ENCODE peak calls at places on chromosome 14, in four cellular contexts. D is astrocyte of the spinal cord, G is heart right ventricle, V is HCT116. J is an unnamed sample.

GRCh38 chr14:74085047-74085637 is 386 bp downstream of the LIN52 start:
- DNase-seq in D (peak), G (no peak), V (no peak), J (no peak)

GRCh38 chr14:75885829-75886228 is 96.0 kb downstream of the TGFB3 start:
- DNase-seq in D (peak), G (no peak), V (no peak), J (no peak)

GRCh38 chr14:31286456-31287293 is 79.1 kb upstream of the HECTD1 start:
- DNase-seq in D (no peak), G (no peak), V (peak), J (no peak)

GRCh38 chr14:23066368-23066767 is 9.0 kb upstream of the CDH24 start:
- DNase-seq in D (no peak), G (no peak), V (no peak), J (no peak)

GRCh38 chr14:77950371-77950770 is 150.5 kb downstream of the ADCK1 start:
- DNase-seq in D (peak), G (peak), V (no peak), J (no peak)

GRCh38 chr14:80850197-80850814 is 91.2 kb downstream of the CEP128 start:
- DNase-seq in D (peak), G (no peak), V (peak), J (no peak)

GRCh38 chr14:72476657-72477499 is 417.0 kb downstream of the DPF3 start:
- DNase-seq in D (peak), G (peak), V (peak), J (no peak)

GRCh38 chr14:74627071-74627470 is 15.0 kb upstream of the LTBP2 start:
- DNase-seq in D (no peak), G (no peak), V (no peak), J (no peak)

GRCh38 chr14:99747167-99747566 is 46.0 kb upstream of the EML1 start:
- DNase-seq in D (no peak), G (no peak), V (no peak), J (no peak)

GRCh38 chr14:52876311-52876710 is 74.5 kb downstream of the FERMT2 start:
- DNase-seq in D (peak), G (no peak), V (no peak), J (no peak)

GRCh38 chr14:92747701-92748258 is 647 bp downstream of the LGMN start:
- DNase-seq in D (peak), G (no peak), V (no peak), J (no peak)

GRCh38 chr14:77339407-77339806 is 18.6 kb downstream of the GSTZ1 start:
- DNase-seq in D (no peak), G (no peak), V (no peak), J (no peak)

GRCh38 chr14:59190372-59190771 is 1.9 kb downstream of the DAAM1 start:
- DNase-seq in D (no peak), G (peak), V (no peak), J (no peak)

GRCh38 chr14:36068777-36069534 is 107.6 kb downstream of the PTCSC3 start:
- DNase-seq in D (peak), G (no peak), V (no peak), J (no peak)

GRCh38 chr14:77649326-77649725 is 32.9 kb upstream of the SPTLC2 start:
- DNase-seq in D (no peak), G (no peak), V (no peak), J (no peak)

GRCh38 chr14:62824086-62824485 is 221.2 kb downstream of the KCNH5 start:
- DNase-seq in D (peak), G (no peak), V (no peak), J (no peak)

GRCh38 chr14:100203962-100204834 is 34.7 kb upstream of the YY1 start:
- DNase-seq in D (no peak), G (no peak), V (no peak), J (no peak)

GRCh38 chr14:23562822-23563472 is 4.6 kb downstream of the AP1G2 start:
- DNase-seq in D (peak), G (no peak), V (no peak), J (no peak)

GRCh38 chr14:56996721-56997399 is 186.6 kb upstream of the OTX2 start:
- DNase-seq in D (no peak), G (no peak), V (peak), J (no peak)

GRCh38 chr14:20468773-20469241 is 399 bp upstream of the PNP start:
- DNase-seq in D (no peak), G (no peak), V (no peak), J (no peak)

GRCh38 chr14:103542545-103543088 is 13.6 kb downstream of the TRMT61A start:
- DNase-seq in D (no peak), G (peak), V (no peak), J (peak)

GRCh38 chr14:79510659-79511058 is 700.6 kb downstream of the DIO2 start:
- DNase-seq in D (peak), G (no peak), V (no peak), J (no peak)

GRCh38 chr14:91924871-91925726 is 22.4 kb downstream of the FBLN5 start:
- DNase-seq in D (no peak), G (no peak), V (no peak), J (no peak)

GRCh38 chr14:70013269-70013873 is 134.2 kb downstream of the SMOC1 start:
- DNase-seq in D (no peak), G (no peak), V (peak), J (no peak)

GRCh38 chr14:94101748-94102147 is 8.8 kb upstream of the IFI27 start:
- DNase-seq in D (no peak), G (no peak), V (no peak), J (peak)

GRCh38 chr14:103281496-103282231 is 52.4 kb upstream of the EIF5 start:
- DNase-seq in D (peak), G (peak), V (no peak), J (no peak)

GRCh38 chr14:22463763-22464173 is 125.3 kb downstream of the DAD1 start:
- DNase-seq in D (no peak), G (no peak), V (no peak), J (no peak)

GRCh38 chr14:102929349-102930137 is 7.1 kb downstream of the AMN start:
- DNase-seq in D (no peak), G (no peak), V (no peak), J (no peak)

GRCh38 chr14:44151120-44151519 is 356.0 kb downstream of the FSCB start:
- DNase-seq in D (no peak), G (no peak), V (no peak), J (no peak)

GRCh38 chr14:32073537-32074189 is 3.4 kb upstream of the ARHGAP5 start:
- DNase-seq in D (peak), G (peak), V (peak), J (no peak)

GRCh38 chr14:64725879-64726584 is 21.8 kb downstream of the PLEKHG3 start:
- DNase-seq in D (no peak), G (no peak), V (no peak), J (no peak)
- TF ChIP-seq CTCF in D (no peak), G (no peak), V (peak), J (no peak)

DNA sequence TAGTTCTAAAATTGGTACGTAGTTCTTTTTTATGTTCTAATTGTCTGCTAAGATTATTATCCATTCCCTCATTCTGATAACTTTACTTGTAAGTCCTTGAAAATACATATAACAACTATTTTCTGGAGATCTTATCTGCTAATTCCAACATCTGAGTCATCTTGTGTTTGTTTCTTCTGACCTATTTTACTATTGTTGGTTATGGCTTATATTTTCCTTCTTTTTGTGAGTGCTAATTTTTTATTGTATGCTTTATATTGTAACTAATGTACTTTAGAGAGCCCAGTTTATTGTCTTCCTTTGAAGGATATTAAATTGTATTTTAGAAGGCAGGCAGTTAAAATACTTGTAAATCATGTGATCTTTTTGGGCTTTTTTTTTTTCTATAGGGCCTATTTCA is 149.3 kb upstream of the LRFN5 start:
- DNase-seq in D (no peak), G (no peak), V (no peak), J (no peak)
- TF ChIP-seq CTCF in D (no peak), G (no peak), V (no peak), J (no peak)

GRCh38 chr14:68523994-68524725 is 268.7 kb downstream of the ZFP36L1 start:
- DNase-seq in D (no peak), G (no peak), V (no peak), J (no peak)
- TF ChIP-seq CTCF in D (no peak), G (peak), V (no peak), J (peak)

GRCh38 chr14:60721331-60722162 is 2.6 kb downstream of the SIX4 start:
- DNase-seq in D (peak), G (peak), V (peak), J (peak)
- TF ChIP-seq CTCF in D (peak), G (no peak), V (peak), J (peak)

DNA sequence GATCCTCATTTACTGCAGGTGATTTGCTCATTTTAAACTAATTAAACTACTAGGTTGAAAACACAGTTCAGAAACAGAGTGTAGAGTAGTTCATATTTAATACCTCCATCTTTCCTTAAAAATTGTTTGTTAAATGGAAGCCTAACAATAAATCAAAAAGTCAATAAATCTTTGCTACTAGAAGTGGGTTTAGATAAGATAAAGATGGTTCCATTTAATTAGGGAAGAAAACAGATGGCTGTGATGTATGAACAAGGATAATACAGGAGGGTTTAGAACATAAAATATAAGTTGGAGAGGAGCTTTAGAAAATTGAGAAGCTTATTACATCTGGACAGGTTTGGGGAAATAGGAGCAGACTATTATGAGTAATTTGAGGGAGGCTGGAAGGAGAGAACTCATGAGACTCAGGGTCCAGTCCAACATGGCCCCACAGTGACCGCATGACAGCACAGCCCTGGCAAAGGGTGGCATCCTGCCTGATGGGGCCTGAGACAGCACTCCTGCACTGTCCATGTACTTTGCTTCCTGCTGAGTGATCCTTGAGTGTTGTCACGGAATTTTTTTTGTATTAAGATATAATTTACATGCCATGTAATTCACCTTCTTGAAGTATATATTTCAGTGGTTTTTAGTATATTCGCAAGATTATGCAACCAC is 27.0 kb upstream of the PYGL start:
- DNase-seq in D (no peak), G (no peak), V (no peak), J (no peak)
- TF ChIP-seq CTCF in D (no peak), G (no peak), V (no peak), J (no peak)

GRCh38 chr14:54003064-54003463 is 46.4 kb upstream of the BMP4 start:
- DNase-seq in D (no peak), G (no peak), V (no peak), J (no peak)

GRCh38 chr14:54002653-54003052 is 46.0 kb upstream of the BMP4 start:
- DNase-seq in D (peak), G (no peak), V (no peak), J (no peak)

GRCh38 chr14:53999061-53999488 is 42.5 kb upstream of the BMP4 start:
- DNase-seq in D (peak), G (no peak), V (no peak), J (no peak)

GRCh38 chr14:54000341-54000811 is 43.8 kb upstream of the BMP4 start:
- DNase-seq in D (peak), G (no peak), V (no peak), J (no peak)

GRCh38 chr14:54001189-54001878 is 44.7 kb upstream of the BMP4 start:
- DNase-seq in D (no peak), G (no peak), V (no peak), J (no peak)
- TF ChIP-seq CTCF in D (peak), G (no peak), V (peak), J (no peak)

GRCh38 chr14:104866451-104867370 is 1.6 kb downstream of the CEP170B start:
- DNase-seq in D (no peak), G (no peak), V (no peak), J (no peak)

GRCh38 chr14:104864267-104865068 is 600 bp upstream of the CEP170B start:
- DNase-seq in D (no peak), G (no peak), V (peak), J (peak)

GRCh38 chr14:104863923-104864266 is 1.2 kb upstream of the CEP170B start:
- DNase-seq in D (no peak), G (no peak), V (no peak), J (no peak)

GRCh38 chr14:104865631-104866441 is 768 bp downstream of the CEP170B start:
- DNase-seq in D (peak), G (peak), V (peak), J (peak)

DNA sequence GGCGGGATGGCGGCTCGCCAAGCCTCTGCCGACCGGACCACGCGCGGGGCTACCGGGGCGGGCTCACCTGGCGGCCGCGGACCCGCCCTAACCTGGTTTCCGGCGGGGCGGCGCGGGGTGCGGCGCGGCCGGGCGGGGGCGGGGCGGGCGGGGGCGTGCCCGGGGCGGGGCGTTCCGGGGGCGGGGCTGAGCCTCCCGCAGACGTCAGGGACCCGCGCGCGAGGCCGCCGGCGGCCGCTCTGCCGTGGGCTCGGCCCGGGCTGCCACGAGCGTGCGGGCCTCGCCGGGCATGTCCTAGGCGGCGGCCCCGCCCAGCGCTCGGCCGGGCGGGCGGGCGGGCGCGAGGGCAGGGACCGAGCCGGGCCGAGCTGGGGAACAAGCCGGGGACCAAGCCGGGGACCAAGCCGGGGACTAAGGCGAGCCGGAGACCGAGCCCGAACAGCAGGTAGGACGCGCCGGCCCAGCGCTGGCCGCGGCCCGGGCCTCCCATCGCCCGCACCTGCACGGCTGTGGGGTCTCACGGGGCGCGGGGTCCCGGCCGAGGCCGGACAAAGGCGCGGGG is at the start of gene CEP170B:
- DNase-seq in D (no peak), G (no peak), V (no peak), J (no peak)
- TF ChIP-seq CTCF in D (no peak), G (no peak), V (no peak), J (no peak)

GRCh38 chr14:95993768-95994592 is 45.2 kb upstream of the C14orf132 start:
- DNase-seq in D (peak), G (peak), V (peak), J (no peak)

GRCh38 chr14:96001866-96002510 is 37.2 kb upstream of the C14orf132 start:
- DNase-seq in D (peak), G (no peak), V (no peak), J (no peak)

GRCh38 chr14:95994593-95994928 is 44.6 kb upstream of the C14orf132 start:
- DNase-seq in D (no peak), G (no peak), V (no peak), J (no peak)

GRCh38 chr14:96002511-96002884 is 36.7 kb upstream of the C14orf132 start:
- DNase-seq in D (no peak), G (no peak), V (no peak), J (no peak)

DNA sequence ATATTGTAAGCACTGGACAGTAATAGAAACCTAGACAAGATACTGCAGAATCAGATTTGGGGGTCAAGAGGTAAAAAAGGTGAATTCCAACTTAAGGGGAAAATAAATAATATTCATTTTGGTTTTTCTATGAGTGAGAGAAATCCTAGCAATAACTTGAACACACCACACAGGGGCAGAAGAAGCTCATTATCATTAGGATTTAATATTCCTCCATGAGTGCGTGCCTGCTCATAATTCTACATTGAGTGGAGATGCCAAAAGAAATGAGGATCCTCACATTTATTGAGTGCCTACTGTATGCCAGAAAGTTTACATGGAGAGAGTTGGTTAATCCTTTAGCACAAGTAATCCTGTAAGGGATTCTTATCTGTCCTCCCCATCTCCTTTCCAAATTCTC is 40.5 kb upstream of the C14orf132 start:
- DNase-seq in D (peak), G (no peak), V (peak), J (no peak)
- TF ChIP-seq CTCF in D (peak), G (peak), V (peak), J (no peak)

GRCh38 chr14:86652512-86652911 is 1122.6 kb downstream of the FLRT2 start:
- DNase-seq in D (no peak), G (no peak), V (no peak), J (no peak)

GRCh38 chr14:86654558-86655184 is 1124.7 kb downstream of the FLRT2 start:
- DNase-seq in D (peak), G (peak), V (peak), J (no peak)
- TF ChIP-seq CTCF in D (peak), G (peak), V (peak), J (no peak)

J was measured in psoas muscle.